ENCODE peak calls at places on chromosome 1, in eight cellular contexts. U, B, O, G, Z, L, X and H are unnamed samples.
A peak's percentile ranks its signal among the peaks of the same experiment; 100 is the strongest.

GRCh38 chr1:36884029-36884701 is 150.2 kb downstream of the GRIK3 start:
- DNase-seq in U (no peak), G (no peak), X (no peak), Z (no peak), L (no peak), B (no peak), O (no peak), H (peak; percentile 21)

GRCh38 chr1:53367503-53368313 is 39.8 kb upstream of the LRP8 start:
- DNase-seq in B (no peak), Z (peak; percentile 53), L (no peak), G (no peak), X (no peak), O (peak; percentile 57), U (no peak), H (no peak)

GRCh38 chr1:112337028-112337531 is 58.9 kb upstream of the CTTNBP2NL start:
- DNase-seq in U (peak; percentile 41), X (peak; percentile 56), O (no peak), G (peak; percentile 31), Z (no peak), L (peak; percentile 36), B (peak; percentile 56), H (peak; percentile 66)

GRCh38 chr1:180270767-180271639 is 40.9 kb downstream of the LHX4 start:
- DNase-seq in O (peak; percentile 49), B (no peak), G (no peak), Z (no peak), L (no peak), U (peak; percentile 71), X (no peak), H (peak; percentile 51)

GRCh38 chr1:164785841-164786534 is 227.0 kb downstream of the PBX1 start:
- DNase-seq in G (no peak), X (no peak), B (peak; percentile 25), Z (no peak), U (no peak), L (no peak), O (no peak), H (no peak)

GRCh38 chr1:17113973-17114372 is 5.3 kb downstream of the PADI2 start:
- DNase-seq in O (no peak), U (no peak), X (no peak), B (no peak), G (no peak), L (peak; percentile 24), Z (no peak), H (no peak)

GRCh38 chr1:84348240-84348555 is 46.7 kb downstream of the SAMD13 start:
- DNase-seq in X (no peak), G (peak; percentile 34), O (no peak), U (no peak), Z (peak; percentile 67), B (no peak), L (no peak), H (no peak)

GRCh38 chr1:238832106-238832505 is 554.3 kb upstream of the CHRM3 start:
- DNase-seq in Z (no peak), O (no peak), B (no peak), X (no peak), G (no peak), L (no peak), U (no peak), H (no peak)

GRCh38 chr1:223783676-223784075 is 62.1 kb downstream of the TP53BP2 start:
- DNase-seq in L (no peak), Z (no peak), B (no peak), G (no peak), X (no peak), U (no peak), O (no peak), H (no peak)

GRCh38 chr1:223784541-223784940 is 61.2 kb downstream of the TP53BP2 start:
- DNase-seq in L (no peak), Z (no peak), X (no peak), O (no peak), G (no peak), U (no peak), B (no peak), H (no peak)

GRCh38 chr1:223785808-223786207 is 59.9 kb downstream of the TP53BP2 start:
- DNase-seq in B (peak; percentile 36), L (no peak), Z (no peak), X (no peak), U (no peak), O (no peak), G (no peak), H (no peak)

GRCh38 chr1:223792046-223792445 is 53.7 kb downstream of the TP53BP2 start:
- DNase-seq in G (no peak), U (no peak), O (no peak), Z (no peak), B (no peak), L (no peak), X (no peak), H (no peak)

DNA sequence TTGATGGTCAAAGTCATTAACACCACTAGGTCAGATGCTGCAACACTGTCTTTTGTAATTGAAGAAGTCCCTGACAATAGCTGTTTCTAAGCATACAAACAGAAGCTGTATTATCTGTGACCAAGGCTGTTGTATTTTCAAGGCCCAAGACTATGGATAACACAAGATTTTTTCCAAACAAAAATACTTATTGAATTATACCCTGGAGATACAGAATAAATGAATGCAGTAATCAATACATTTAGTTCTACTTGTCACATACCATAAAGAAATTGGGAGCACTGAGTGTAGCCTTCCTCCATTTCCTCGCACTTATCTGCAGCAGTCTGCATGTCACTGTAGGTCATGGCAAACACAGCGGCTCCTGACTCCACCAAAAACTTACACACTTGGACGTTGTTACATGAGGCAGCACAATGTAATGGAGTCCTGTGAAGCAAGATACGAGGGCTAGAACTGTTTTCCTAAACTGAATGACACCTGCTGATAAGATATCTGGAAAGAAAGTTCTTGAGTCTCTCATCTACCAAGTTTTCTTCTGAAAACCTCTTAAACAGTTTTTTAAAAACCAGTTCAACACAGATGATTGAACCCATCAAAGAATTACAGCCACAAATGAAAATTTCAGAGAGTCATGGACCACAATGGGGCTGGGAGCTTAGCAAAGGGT is 56.9 kb downstream of the TP53BP2 start:
- DNase-seq in U (no peak), X (no peak), B (no peak), Z (no peak), O (no peak), L (no peak), G (no peak), H (no peak)
- H3K36me3 ChIP-seq in U (peaks cover 29% of the 10 kb centered on the region), X (peaks cover 84% of the 10 kb centered on the region), B (peaks cover 3% of the 10 kb centered on the region), Z (peaks cover 64% of the 10 kb centered on the region), O (peaks cover 1% of the 10 kb centered on the region), L (no peaks in the 10 kb centered on the region), G (no peaks in the 10 kb centered on the region), H (peaks cover 40% of the 10 kb centered on the region)

GRCh38 chr1:205127646-205128045 is 5.9 kb upstream of the RBBP5 start:
- DNase-seq in O (no peak), X (peak; percentile 49), U (no peak), L (no peak), G (no peak), Z (no peak), B (no peak), H (no peak)
- H3K9me3 ChIP-seq in O (no peaks in the 10 kb centered on the region), X (no peaks in the 10 kb centered on the region), U (no peaks in the 10 kb centered on the region), L (no peaks in the 10 kb centered on the region), G (no peaks in the 10 kb centered on the region), Z (no peaks in the 10 kb centered on the region), B (no peaks in the 10 kb centered on the region), H (no peaks in the 10 kb centered on the region)

DNA sequence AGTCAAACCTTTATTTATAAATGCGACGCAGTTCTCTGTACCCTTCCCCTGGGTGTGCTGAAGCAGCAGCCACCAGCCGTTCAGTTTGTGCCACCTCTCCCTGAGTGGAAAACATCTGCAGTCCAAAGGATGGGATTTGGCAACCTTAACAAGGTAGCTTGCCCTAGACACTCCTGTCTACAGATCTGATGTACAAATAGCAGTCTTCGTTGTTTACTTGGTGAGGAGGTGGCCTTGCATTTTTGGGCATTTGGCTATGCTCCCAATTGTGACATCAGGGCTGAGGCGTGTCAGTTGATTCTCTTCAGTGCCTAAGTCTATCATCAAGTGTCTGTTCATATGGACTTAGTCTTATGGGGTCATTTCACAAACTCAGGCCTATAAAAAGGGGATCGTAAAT is 59.8 kb downstream of the KDM1A start:
- DNase-seq in U (no peak), X (no peak), G (no peak), L (no peak), B (no peak), O (no peak), Z (no peak), H (no peak)
- H3K36me3 ChIP-seq in U (peaks cover 68% of the 10 kb centered on the region), X (peaks cover 76% of the 10 kb centered on the region), G (no peaks in the 10 kb centered on the region), L (peaks cover 34% of the 10 kb centered on the region), B (peaks cover 33% of the 10 kb centered on the region), O (peaks cover 7% of the 10 kb centered on the region), Z (peaks cover 71% of the 10 kb centered on the region), H (peaks cover 68% of the 10 kb centered on the region)

DNA sequence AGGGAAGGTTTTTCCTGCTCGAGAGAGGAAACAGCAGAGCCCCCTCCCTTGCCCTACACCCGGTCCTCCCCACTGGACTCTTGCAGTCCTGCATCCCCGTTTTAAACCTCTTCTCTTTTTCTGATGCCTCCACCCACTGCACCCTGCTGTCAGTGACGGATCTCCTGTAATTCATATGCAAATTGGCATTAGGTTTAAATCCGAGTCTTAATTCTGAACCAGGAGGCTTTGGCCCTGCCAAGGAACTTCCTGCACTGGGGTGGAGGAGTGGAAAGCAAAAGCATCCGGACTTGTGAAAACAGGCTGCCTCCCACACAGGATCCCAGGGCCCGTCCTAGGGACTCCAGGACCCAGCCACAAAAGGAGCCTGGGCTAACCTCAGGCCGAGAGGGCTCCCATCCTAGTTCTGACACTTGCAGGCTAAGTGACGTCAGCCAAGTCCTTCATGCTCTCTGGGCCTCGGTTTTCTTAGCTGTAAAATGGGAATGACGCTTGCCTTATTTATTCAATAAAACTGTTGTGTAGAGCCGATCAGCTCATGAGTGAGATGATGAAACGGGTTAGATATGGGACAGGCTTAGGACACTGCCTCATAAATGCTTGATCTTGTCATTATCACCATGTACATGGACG is 613.3 kb downstream of the AJAP1 start:
- DNase-seq in G (no peak), L (peak; percentile 22), O (peak; percentile 25), U (no peak), B (no peak), Z (no peak), X (no peak), H (no peak)
- H3K9me3 ChIP-seq in G (no peaks in the 10 kb centered on the region), L (no peaks in the 10 kb centered on the region), O (peaks cover 2% of the 10 kb centered on the region), U (no peaks in the 10 kb centered on the region), B (peaks cover 2% of the 10 kb centered on the region), Z (no peaks in the 10 kb centered on the region), X (no peaks in the 10 kb centered on the region), H (no peaks in the 10 kb centered on the region)

GRCh38 chr1:224542783-224543440 is 73.2 kb upstream of the CNIH3 start:
- DNase-seq in B (peak; percentile 96), O (no peak), L (no peak), X (no peak), U (peak; percentile 65), Z (no peak), G (no peak), H (no peak)

GRCh38 chr1:224540535-224540934 is 75.6 kb upstream of the CNIH3 start:
- DNase-seq in L (no peak), O (no peak), B (peak; percentile 69), Z (no peak), U (no peak), X (no peak), G (no peak), H (no peak)

GRCh38 chr1:224541901-224542610 is 74.1 kb upstream of the CNIH3 start:
- DNase-seq in L (no peak), B (peak; percentile 81), Z (no peak), U (peak; percentile 49), X (no peak), G (no peak), O (no peak), H (no peak)

GRCh38 chr1:224541072-224541790 is 74.9 kb upstream of the CNIH3 start:
- DNase-seq in G (no peak), Z (no peak), O (no peak), X (no peak), L (no peak), U (no peak), B (no peak), H (no peak)

DNA sequence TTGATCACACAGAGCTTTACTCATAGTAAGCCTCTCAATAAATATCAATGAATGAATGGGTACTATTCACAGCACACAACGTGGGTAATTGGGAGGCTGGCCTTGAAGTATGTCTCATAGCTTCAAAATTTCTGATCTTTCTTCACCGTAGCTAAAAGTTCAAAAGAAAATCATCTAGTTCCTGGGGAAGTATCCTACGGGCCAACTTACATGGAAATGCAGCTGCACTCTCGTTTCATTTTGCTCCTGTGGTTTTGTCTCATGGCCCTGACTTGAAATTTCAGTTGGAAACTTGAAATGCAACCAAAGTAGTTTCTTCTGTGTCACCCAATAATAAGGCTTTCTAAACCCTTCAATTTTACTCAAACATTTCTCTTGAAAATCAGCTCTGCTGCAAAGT is 76.1 kb upstream of the CNIH3 start:
- DNase-seq in G (no peak), X (no peak), B (no peak), U (no peak), Z (no peak), O (no peak), L (no peak), H (no peak)
- H3K36me3 ChIP-seq in G (no peaks in the 10 kb centered on the region), X (no peaks in the 10 kb centered on the region), B (no peaks in the 10 kb centered on the region), U (no peaks in the 10 kb centered on the region), Z (no peaks in the 10 kb centered on the region), O (no peaks in the 10 kb centered on the region), L (no peaks in the 10 kb centered on the region), H (no peaks in the 10 kb centered on the region)